ENCODE peak calls at places on chromosome 11, in nine cellular contexts. H is lung, A is lower leg skin, V is heart right ventricle, Z is ovary, C is GM23338, I is Peyer's patch, L is heart left ventricle, R is pancreas. G is an unnamed sample.

GRCh38 chr11:116580828-116581227 is 192.0 kb downstream of the BUD13 start:
- DNase-seq in H (no peak), A (no peak), V (no peak), Z (no peak), C (peak; percentile 95), I (no peak), L (no peak), R (no peak), G (no peak)

GRCh38 chr11:6531267-6531752 is 34.2 kb downstream of the DNHD1 start:
- DNase-seq in H (no peak), A (no peak), V (no peak), Z (no peak), C (peak; percentile 68), I (no peak), L (no peak), R (no peak), G (peak; percentile 61)

GRCh38 chr11:66080055-66080817 is 10.2 kb downstream of the PACS1 start:
- DNase-seq in H (peak; percentile 41), A (peak; percentile 77), V (no peak), Z (no peak), C (no peak), I (peak; percentile 80), L (no peak), R (no peak), G (peak; percentile 90)

GRCh38 chr11:65778901-65779668 is 1.7 kb downstream of the AP5B1 start:
- DNase-seq in H (no peak), A (no peak), V (no peak), Z (no peak), C (no peak), I (no peak), L (no peak), R (no peak), G (no peak)

GRCh38 chr11:122392508-122392907 is 263.0 kb upstream of the UBASH3B start:
- DNase-seq in H (no peak), A (no peak), V (no peak), Z (no peak), C (no peak), I (no peak), L (no peak), R (no peak), G (no peak)

GRCh38 chr11:77138106-77138649 is 10.1 kb downstream of the MYO7A start:
- DNase-seq in H (no peak), A (no peak), V (no peak), Z (no peak), C (peak; percentile 50), I (no peak), L (no peak), R (no peak), G (no peak)

GRCh38 chr11:34978236-34979191 is 62.1 kb downstream of the PDHX start:
- DNase-seq in H (no peak), A (no peak), V (no peak), Z (no peak), C (peak; percentile 30), I (no peak), L (no peak), R (no peak), G (no peak)

GRCh38 chr11:57390535-57390934 is at the start of gene PRG2:
- DNase-seq in H (no peak), A (no peak), V (no peak), Z (no peak), C (no peak), I (no peak), L (no peak), R (no peak), G (no peak)

GRCh38 chr11:76123243-76123642 is 83.1 kb downstream of the WNT11 start:
- DNase-seq in H (no peak), A (no peak), V (no peak), Z (no peak), C (peak; percentile 55), I (no peak), L (no peak), R (no peak), G (no peak)

GRCh38 chr11:45930031-45930794 is 7.8 kb downstream of the LARGE2 start:
- DNase-seq in H (no peak), A (no peak), V (peak; percentile 58), Z (peak; percentile 35), C (no peak), I (peak; percentile 93), L (peak; percentile 42), R (peak; percentile 70), G (no peak)

GRCh38 chr11:75035911-75036536 is 47.3 kb downstream of the NEU3 start:
- DNase-seq in H (no peak), A (no peak), V (no peak), Z (no peak), C (no peak), I (peak; percentile 46), L (no peak), R (no peak), G (no peak)

GRCh38 chr11:105371311-105371710 is 231.7 kb upstream of the CARD18 start:
- DNase-seq in H (no peak), A (no peak), V (no peak), Z (no peak), C (no peak), I (no peak), L (no peak), R (no peak), G (no peak)

GRCh38 chr11:8699903-8700302 is 17.3 kb downstream of the RPL27A start:
- DNase-seq in H (no peak), A (no peak), V (peak; percentile 45), Z (no peak), C (peak; percentile 69), I (no peak), L (no peak), R (no peak), G (peak; percentile 52)

GRCh38 chr11:122984186-122985011 is 2.8 kb upstream of the BSX start:
- DNase-seq in H (no peak), A (no peak), V (no peak), Z (no peak), C (peak; percentile 82), I (no peak), L (no peak), R (peak; percentile 68), G (no peak)

GRCh38 chr11:2573240-2574042 is 126.4 kb downstream of the KCNQ1OT1 start:
- DNase-seq in H (no peak), A (no peak), V (peak; percentile 7), Z (peak; percentile 10), C (no peak), I (peak; percentile 37), L (no peak), R (peak; percentile 46), G (no peak)

GRCh38 chr11:1140642-1141490 is 16.9 kb upstream of the MUC5AC start:
- DNase-seq in H (no peak), A (no peak), V (no peak), Z (no peak), C (no peak), I (peak; percentile 23), L (no peak), R (peak; percentile 21), G (no peak)

GRCh38 chr11:83162377-83162776 is 5.4 kb downstream of the PCF11 start:
- DNase-seq in H (no peak), A (no peak), V (no peak), Z (no peak), C (no peak), I (no peak), L (no peak), R (no peak), G (peak; percentile 14)

GRCh38 chr11:95145430-95146063 is 55.9 kb downstream of the ENDOD1 start:
- DNase-seq in H (no peak), A (no peak), V (no peak), Z (no peak), C (no peak), I (no peak), L (no peak), R (no peak), G (no peak)

GRCh38 chr11:72569966-72570892 is 104.0 kb downstream of the PDE2A start:
- DNase-seq in H (no peak), A (no peak), V (no peak), Z (no peak), C (no peak), I (peak; percentile 29), L (no peak), R (no peak), G (peak; percentile 92)
- H3K4me3 ChIP-seq in H (no peak overlapping the region), A (no peak overlapping the region), V (no peak overlapping the region), Z (no peak overlapping the region), C (no peak overlapping the region), I (no peak overlapping the region), L (no peak overlapping the region), R (no peak overlapping the region), G (no peak overlapping the region)

GRCh38 chr11:61425367-61426131 is 4.2 kb downstream of the CPSF7 start:
- DNase-seq in H (no peak), A (no peak), V (no peak), Z (no peak), C (no peak), I (no peak), L (no peak), R (no peak), G (no peak)

GRCh38 chr11:61429691-61430582 is at the start of the genes CPSF7 and SDHAF2:
- DNase-seq in H (peak; percentile 96), A (peak; percentile 95), V (peak; percentile 97), Z (peak; percentile 95), C (peak; percentile 98), I (peak; percentile 99), L (peak; percentile 97), R (peak; percentile 98), G (peak; percentile 90)

GRCh38 chr11:61429346-61429690 is 457 bp downstream of the CPSF7 start:
- DNase-seq in H (no peak), A (peak; percentile 28), V (peak; percentile 66), Z (no peak), C (peak; percentile 87), I (peak; percentile 83), L (peak; percentile 75), R (peak; percentile 76), G (peak; percentile 49)
- TF ChIP-seq CTCF in H (no peak), A (no peak), V (peak; percentile 61), Z (no peak), C (peak; percentile 11), I (peak; percentile 25), L (peak; percentile 18), R (no peak), G (no peak)

DNA sequence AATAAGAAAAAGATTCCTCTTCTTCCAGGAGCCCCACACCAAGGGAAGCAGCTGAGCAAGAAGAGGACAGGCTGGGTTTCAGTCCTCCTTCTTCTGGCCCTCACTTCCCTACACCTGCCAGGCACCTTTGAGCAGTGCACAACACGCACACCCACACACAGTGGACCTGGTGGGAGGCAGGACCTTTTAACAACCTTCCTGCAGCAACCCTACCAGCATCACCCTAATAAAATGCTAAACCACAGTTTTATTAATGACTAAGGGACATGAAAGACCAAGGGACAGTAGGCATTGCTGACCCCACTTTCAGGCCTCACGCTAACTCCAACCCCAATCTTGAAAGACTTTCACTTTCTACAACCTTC is 12.2 kb downstream of the ARAP1 start:
- DNase-seq in H (no peak), A (no peak), V (no peak), Z (no peak), C (no peak), I (no peak), L (no peak), R (no peak), G (no peak)
- H3K4me3 ChIP-seq in H (no peak overlapping the region), A (no peak overlapping the region), V (no peak overlapping the region), Z (no peak overlapping the region), C (no peak overlapping the region), I (no peak overlapping the region), L (no peak overlapping the region), R (no peak overlapping the region), G (no peak overlapping the region)

DNA sequence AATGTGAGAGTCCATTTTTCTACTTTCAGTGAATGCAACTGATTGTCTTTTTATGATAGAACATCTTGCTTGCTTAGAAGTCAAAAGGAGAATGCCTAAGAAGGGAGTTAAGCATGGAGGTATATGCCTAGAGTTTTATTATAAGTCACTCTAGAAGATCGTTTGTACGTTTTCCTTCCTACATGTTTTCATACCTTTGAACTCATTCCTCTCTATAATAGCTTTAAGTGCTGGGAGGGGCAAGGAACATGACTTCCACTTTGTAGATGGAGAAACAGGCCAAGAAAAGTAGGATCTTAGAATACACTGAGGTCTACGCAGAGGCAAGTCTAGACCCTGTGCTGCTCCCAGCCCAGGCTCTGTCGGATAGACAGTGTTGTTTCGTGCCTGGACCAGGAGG is 114.3 kb downstream of the ZBTB16 start:
- DNase-seq in H (no peak), A (no peak), V (no peak), Z (no peak), C (no peak), I (no peak), L (no peak), R (no peak), G (no peak)
- TF ChIP-seq CTCF in H (no peak), A (no peak), V (no peak), Z (no peak), C (no peak), I (no peak), L (no peak), R (no peak), G (no peak)